ENCODE peak calls at places on chromosome 13, in eight cellular contexts. R is CD4-positive, CD25-positive, alpha-beta regulatory T cell; Z is stomach; A is kidney epithelial cell; F is neural progenitor cell; I is NCI-H187 treated with DMSO at 0.1 percent for 48 hours; Y is stimulated activated CD4-positive, alpha-beta T cell treated with anti-CD3 and anti-CD28 coated beads, Interleukin-2, amount 100 ng/mL, for 48 hours; K is H9. Q is an unnamed sample.

GRCh38 chr13:26599885-26600284 is 42.4 kb downstream of the WASF3 start:
- DNase-seq in R (no peak), Z (no peak), A (no peak), F (no peak), I (peak), Y (no peak), K (no peak), Q (no peak)

GRCh38 chr13:102214956-102215355 is 186.9 kb downstream of the FGF14 start:
- DNase-seq in R (no peak), Z (no peak), A (no peak), F (no peak), I (no peak), Y (no peak), K (no peak), Q (no peak)

GRCh38 chr13:72050251-72050650 is 183.2 kb upstream of the DACH1 start:
- DNase-seq in R (no peak), Z (no peak), A (no peak), F (no peak), I (no peak), Y (no peak), K (no peak), Q (no peak)

GRCh38 chr13:102236830-102237621 is 164.8 kb downstream of the FGF14 start:
- DNase-seq in R (no peak), Z (no peak), A (no peak), F (peak), I (no peak), Y (no peak), K (no peak), Q (no peak)

GRCh38 chr13:75294110-75294509 is 187.9 kb downstream of the TBC1D4 start:
- DNase-seq in R (no peak), Z (no peak), A (no peak), F (no peak), I (no peak), Y (no peak), K (no peak), Q (no peak)

GRCh38 chr13:90414691-90415596 is 932.5 kb upstream of the MIR17HG start:
- DNase-seq in R (no peak), Z (no peak), A (peak), F (no peak), I (no peak), Y (no peak), K (no peak), Q (no peak)

GRCh38 chr13:34452831-34453230 is 489.2 kb upstream of the NBEA start:
- DNase-seq in R (no peak), Z (no peak), A (no peak), F (no peak), I (no peak), Y (no peak), K (no peak), Q (no peak)

GRCh38 chr13:95607363-95607762 is 37.1 kb downstream of the DZIP1 start:
- DNase-seq in R (no peak), Z (no peak), A (peak), F (no peak), I (no peak), Y (no peak), K (no peak), Q (no peak)

GRCh38 chr13:38518328-38518727 is 168.5 kb upstream of the FREM2 start:
- DNase-seq in R (no peak), Z (no peak), A (no peak), F (no peak), I (no peak), Y (no peak), K (no peak), Q (no peak)

GRCh38 chr13:48728226-48728625 is 74.5 kb downstream of the CYSLTR2 start:
- DNase-seq in R (no peak), Z (no peak), A (no peak), F (no peak), I (no peak), Y (no peak), K (no peak), Q (no peak)

GRCh38 chr13:20901668-20902437 is 693 bp downstream of the XPO4 start:
- DNase-seq in R (no peak), Z (no peak), A (no peak), F (peak), I (no peak), Y (peak), K (peak), Q (peak)

GRCh38 chr13:113647351-113648217 is 10.4 kb downstream of the ATP4B start:
- DNase-seq in R (no peak), Z (peak), A (peak), F (no peak), I (peak), Y (no peak), K (no peak), Q (no peak)

GRCh38 chr13:42875448-42876269 is 94.3 kb downstream of the FAM216B start:
- DNase-seq in R (no peak), Z (no peak), A (no peak), F (peak), I (no peak), Y (no peak), K (peak), Q (no peak)

GRCh38 chr13:101712026-101712348 is 259.5 kb downstream of the ITGBL1 start:
- DNase-seq in R (no peak), Z (no peak), A (no peak), F (no peak), I (no peak), Y (no peak), K (no peak), Q (no peak)

GRCh38 chr13:44919103-44919804 is 70.0 kb downstream of the NUFIP1 start:
- DNase-seq in R (no peak), Z (no peak), A (no peak), F (no peak), I (no peak), Y (no peak), K (no peak), Q (no peak)

GRCh38 chr13:111115841-111116500 is 861 bp downstream of the ARHGEF7 start:
- DNase-seq in R (no peak), Z (no peak), A (no peak), F (peak), I (no peak), Y (no peak), K (no peak), Q (no peak)

GRCh38 chr13:90641884-90642283 is 705.6 kb upstream of the MIR17HG start:
- DNase-seq in R (no peak), Z (no peak), A (no peak), F (no peak), I (no peak), Y (no peak), K (no peak), Q (no peak)

GRCh38 chr13:99802416-99802815 is 169.2 kb downstream of the ZIC5 start:
- DNase-seq in R (no peak), Z (no peak), A (no peak), F (no peak), I (no peak), Y (no peak), K (no peak), Q (no peak)

GRCh38 chr13:19772306-19772705 is 10.4 kb downstream of the PSPC1 start:
- DNase-seq in R (no peak), Z (no peak), A (no peak), F (no peak), I (no peak), Y (no peak), K (no peak), Q (no peak)

GRCh38 chr13:19607523-19608078 is 25.9 kb upstream of the MPHOSPH8 start:
- DNase-seq in R (no peak), Z (no peak), A (no peak), F (no peak), I (no peak), Y (no peak), K (no peak), Q (no peak)

GRCh38 chr13:85260896-85261295 is 538.3 kb downstream of the SLITRK6 start:
- DNase-seq in R (no peak), Z (no peak), A (no peak), F (no peak), I (no peak), Y (no peak), K (no peak), Q (no peak)

GRCh38 chr13:109281017-109281416 is 505.4 kb downstream of the IRS2 start:
- DNase-seq in R (no peak), Z (no peak), A (no peak), F (no peak), I (no peak), Y (no peak), K (no peak), Q (no peak)

GRCh38 chr13:23871616-23872220 is 17.5 kb downstream of the MIPEP start:
- DNase-seq in R (peak), Z (no peak), A (no peak), F (peak), I (no peak), Y (no peak), K (no peak), Q (no peak)

GRCh38 chr13:34340534-34340933 is 522.6 kb downstream of the RFC3 start:
- DNase-seq in R (no peak), Z (peak), A (no peak), F (no peak), I (no peak), Y (no peak), K (no peak), Q (no peak)

GRCh38 chr13:32025730-32026129 is 5.8 kb upstream of the FRY start:
- DNase-seq in R (no peak), Z (no peak), A (no peak), F (peak), I (no peak), Y (no peak), K (peak), Q (no peak)

GRCh38 chr13:21619633-21620220 is 15.8 kb upstream of the MICU2 start:
- DNase-seq in R (no peak), Z (no peak), A (no peak), F (no peak), I (no peak), Y (no peak), K (no peak), Q (no peak)

GRCh38 chr13:41643502-41643901 is 186.2 kb downstream of the RGCC start:
- DNase-seq in R (no peak), Z (no peak), A (no peak), F (no peak), I (no peak), Y (no peak), K (no peak), Q (no peak)

GRCh38 chr13:36904219-36904618 is 15.8 kb downstream of the SMAD9 start:
- DNase-seq in R (no peak), Z (no peak), A (no peak), F (no peak), I (peak), Y (no peak), K (no peak), Q (no peak)

GRCh38 chr13:85509512-85509911 is 289.7 kb downstream of the SLITRK6 start:
- DNase-seq in R (no peak), Z (no peak), A (no peak), F (no peak), I (no peak), Y (no peak), K (no peak), Q (no peak)

GRCh38 chr13:98507060-98507797 is 69.7 kb downstream of the STK24 start:
- DNase-seq in R (no peak), Z (peak), A (peak), F (peak), I (peak), Y (no peak), K (no peak), Q (no peak)

GRCh38 chr13:80235131-80235530 is 105.8 kb downstream of the SPRY2 start:
- DNase-seq in R (no peak), Z (no peak), A (no peak), F (no peak), I (no peak), Y (no peak), K (no peak), Q (no peak)

GRCh38 chr13:33153421-33154381 is 131.9 kb downstream of the STARD13 start:
- DNase-seq in R (no peak), Z (no peak), A (peak), F (peak), I (no peak), Y (no peak), K (no peak), Q (no peak)

GRCh38 chr13:114110091-114110829 is 22.2 kb downstream of the RASA3 start:
- DNase-seq in R (peak), Z (peak), A (no peak), F (peak), I (no peak), Y (peak), K (peak), Q (peak)

GRCh38 chr13:97856001-97856675 is 97.3 kb upstream of the IPO5 start:
- DNase-seq in R (no peak), Z (no peak), A (no peak), F (peak), I (no peak), Y (no peak), K (no peak), Q (no peak)

GRCh38 chr13:91882918-91883317 is 484.5 kb downstream of the GPC5 start:
- DNase-seq in R (no peak), Z (no peak), A (peak), F (no peak), I (no peak), Y (no peak), K (no peak), Q (no peak)

GRCh38 chr13:93624371-93624777 is 397.8 kb downstream of the GPC6 start:
- DNase-seq in R (no peak), Z (no peak), A (no peak), F (no peak), I (no peak), Y (no peak), K (no peak), Q (no peak)

GRCh38 chr13:75423383-75423782 is 58.6 kb downstream of the TBC1D4 start:
- DNase-seq in R (no peak), Z (no peak), A (no peak), F (no peak), I (no peak), Y (no peak), K (no peak), Q (no peak)

GRCh38 chr13:32857077-32857476 is 159.1 kb upstream of the KL start:
- DNase-seq in R (no peak), Z (no peak), A (no peak), F (no peak), I (no peak), Y (no peak), K (no peak), Q (no peak)

GRCh38 chr13:33453911-33454310 is 168.4 kb upstream of the STARD13 start:
- DNase-seq in R (no peak), Z (no peak), A (no peak), F (no peak), I (no peak), Y (no peak), K (no peak), Q (no peak)

GRCh38 chr13:80945328-80945727 is 604.4 kb upstream of the SPRY2 start:
- DNase-seq in R (no peak), Z (peak), A (no peak), F (peak), I (no peak), Y (no peak), K (peak), Q (no peak)

Q was measured in T-cell.